ENCODE peak calls at places on chromosomes 4 and X, in eight cellular contexts. H is body of pancreas, E is ovary, V is A549, L is bronchial epithelial cell, M is tibial nerve, J is prostate gland, U is lower lobe of right lung. D is an unnamed sample.

GRCh38 chr4:25110653-25111329 is 49.5 kb downstream of the SEPSECS start:
- DNase-seq in H (no peak), E (no peak), V (no peak), L (no peak), M (no peak), J (no peak), U (no peak), D (no peak)

GRCh38 chr4:104693601-104694201 is 199.0 kb upstream of the CXXC4 start:
- DNase-seq in H (no peak), E (no peak), V (no peak), L (peak), M (no peak), J (no peak), U (no peak), D (no peak)

GRCh38 chrX:65196758-65197371 is 220.6 kb upstream of the ZC4H2 start:
- DNase-seq in H (peak), E (no peak), V (peak), L (no peak), M (no peak), J (peak), U (peak), D (no peak)

GRCh38 chr4:129821073-129821472 is 725.1 kb downstream of the C4orf33 start:
- DNase-seq in H (no peak), E (no peak), V (no peak), L (no peak), M (no peak), J (no peak), U (no peak), D (no peak)

GRCh38 chr4:122845760-122846159 is 19.1 kb downstream of the FGF2 start:
- DNase-seq in H (no peak), E (no peak), V (no peak), L (no peak), M (no peak), J (no peak), U (no peak), D (no peak)

GRCh38 chrX:45598841-45599240 is 398.2 kb upstream of the DIPK2B start:
- DNase-seq in H (no peak), E (no peak), V (no peak), L (no peak), M (no peak), J (no peak), U (no peak), D (no peak)

GRCh38 chr4:89737888-89738287 is 99.1 kb downstream of the SNCA start:
- DNase-seq in H (no peak), E (no peak), V (no peak), L (peak), M (no peak), J (no peak), U (no peak), D (no peak)

GRCh38 chrX:116272328-116272727 is 101.8 kb downstream of the AGTR2 start:
- DNase-seq in H (no peak), E (no peak), V (peak), L (peak), M (no peak), J (no peak), U (no peak), D (no peak)

GRCh38 chr4:41509411-41510008 is 28.4 kb upstream of the LIMCH1 start:
- DNase-seq in H (peak), E (no peak), V (no peak), L (no peak), M (no peak), J (no peak), U (no peak), D (no peak)

GRCh38 chrX:139091878-139092277 is 380.4 kb upstream of the FGF13 start:
- DNase-seq in H (no peak), E (no peak), V (no peak), L (peak), M (no peak), J (no peak), U (no peak), D (no peak)

GRCh38 chr4:38730493-38730829 is 52.3 kb downstream of the TLR10 start:
- DNase-seq in H (no peak), E (no peak), V (no peak), L (no peak), M (no peak), J (no peak), U (no peak), D (no peak)

GRCh38 chr4:31104596-31104995 is 384.4 kb downstream of the PCDH7 start:
- DNase-seq in H (no peak), E (no peak), V (no peak), L (no peak), M (no peak), J (no peak), U (no peak), D (no peak)

GRCh38 chr4:17081157-17081556 is 182.7 kb upstream of the LDB2 start:
- DNase-seq in H (no peak), E (no peak), V (no peak), L (no peak), M (no peak), J (no peak), U (no peak), D (no peak)

GRCh38 chr4:24980064-24980690 is 50.6 kb downstream of the LGI2 start:
- DNase-seq in H (peak), E (peak), V (peak), L (peak), M (peak), J (peak), U (no peak), D (no peak)

GRCh38 chrX:12971282-12972003 is 3.5 kb upstream of the TMSB4X start:
- DNase-seq in H (peak), E (peak), V (no peak), L (no peak), M (no peak), J (no peak), U (peak), D (no peak)

GRCh38 chrX:1077140-1077539 is 135.3 kb downstream of the CRLF2 start:
- DNase-seq in H (no peak), E (no peak), V (no peak), L (no peak), M (no peak), J (no peak), U (no peak), D (no peak)

GRCh38 chr4:25310066-25310824 is 2.3 kb upstream of the ZCCHC4 start:
- DNase-seq in H (no peak), E (no peak), V (no peak), L (no peak), M (no peak), J (no peak), U (no peak), D (no peak)

GRCh38 chr4:8893624-8894423 is 22.2 kb upstream of the HMX1 start:
- DNase-seq in H (no peak), E (no peak), V (no peak), L (no peak), M (no peak), J (no peak), U (no peak), D (no peak)

GRCh38 chr4:184807797-184808718 is 17.7 kb downstream of the ACSL1 start:
- DNase-seq in H (no peak), E (no peak), V (no peak), L (peak), M (no peak), J (no peak), U (no peak), D (peak)

GRCh38 chrX:40877869-40878268 is 142.5 kb upstream of the MED14 start:
- DNase-seq in H (no peak), E (no peak), V (no peak), L (peak), M (peak), J (no peak), U (no peak), D (no peak)

GRCh38 chr4:140448830-140449229 is 21.4 kb upstream of the CLGN start:
- DNase-seq in H (no peak), E (no peak), V (no peak), L (peak), M (no peak), J (no peak), U (no peak), D (no peak)

GRCh38 chr4:125315571-125316390 is 1.0 kb downstream of the FAT4 start:
- DNase-seq in H (peak), E (peak), V (peak), L (peak), M (peak), J (peak), U (peak), D (no peak)

GRCh38 chr4:2045518-2045951 is 13.6 kb upstream of the NAT8L start:
- DNase-seq in H (no peak), E (no peak), V (no peak), L (no peak), M (no peak), J (no peak), U (no peak), D (peak)

GRCh38 chr4:8267077-8267476 is 2.5 kb upstream of the HTRA3 start:
- DNase-seq in H (peak), E (peak), V (peak), L (peak), M (peak), J (peak), U (peak), D (no peak)

GRCh38 chr4:186158021-186158859 is 33.1 kb upstream of the CYP4V2 start:
- DNase-seq in H (no peak), E (no peak), V (no peak), L (no peak), M (no peak), J (no peak), U (no peak), D (no peak)

GRCh38 chr4:40193018-40193571 is 3.7 kb upstream of the RHOH start:
- DNase-seq in H (no peak), E (no peak), V (no peak), L (no peak), M (no peak), J (no peak), U (no peak), D (no peak)

GRCh38 chr4:16706251-16706650 is 192.2 kb downstream of the LDB2 start:
- DNase-seq in H (no peak), E (no peak), V (no peak), L (no peak), M (no peak), J (no peak), U (no peak), D (no peak)

GRCh38 chr4:105399535-105400161 is 74.2 kb downstream of the PPA2 start:
- DNase-seq in H (no peak), E (no peak), V (no peak), L (peak), M (no peak), J (no peak), U (no peak), D (no peak)

GRCh38 chrX:24298191-24298590 is 15.7 kb downstream of the SUPT20HL2 start:
- DNase-seq in H (no peak), E (no peak), V (no peak), L (no peak), M (no peak), J (no peak), U (no peak), D (no peak)

GRCh38 chr4:23888421-23889319 is 1.2 kb downstream of the PPARGC1A start:
- DNase-seq in H (no peak), E (no peak), V (no peak), L (peak), M (peak), J (no peak), U (no peak), D (no peak)

DNA sequence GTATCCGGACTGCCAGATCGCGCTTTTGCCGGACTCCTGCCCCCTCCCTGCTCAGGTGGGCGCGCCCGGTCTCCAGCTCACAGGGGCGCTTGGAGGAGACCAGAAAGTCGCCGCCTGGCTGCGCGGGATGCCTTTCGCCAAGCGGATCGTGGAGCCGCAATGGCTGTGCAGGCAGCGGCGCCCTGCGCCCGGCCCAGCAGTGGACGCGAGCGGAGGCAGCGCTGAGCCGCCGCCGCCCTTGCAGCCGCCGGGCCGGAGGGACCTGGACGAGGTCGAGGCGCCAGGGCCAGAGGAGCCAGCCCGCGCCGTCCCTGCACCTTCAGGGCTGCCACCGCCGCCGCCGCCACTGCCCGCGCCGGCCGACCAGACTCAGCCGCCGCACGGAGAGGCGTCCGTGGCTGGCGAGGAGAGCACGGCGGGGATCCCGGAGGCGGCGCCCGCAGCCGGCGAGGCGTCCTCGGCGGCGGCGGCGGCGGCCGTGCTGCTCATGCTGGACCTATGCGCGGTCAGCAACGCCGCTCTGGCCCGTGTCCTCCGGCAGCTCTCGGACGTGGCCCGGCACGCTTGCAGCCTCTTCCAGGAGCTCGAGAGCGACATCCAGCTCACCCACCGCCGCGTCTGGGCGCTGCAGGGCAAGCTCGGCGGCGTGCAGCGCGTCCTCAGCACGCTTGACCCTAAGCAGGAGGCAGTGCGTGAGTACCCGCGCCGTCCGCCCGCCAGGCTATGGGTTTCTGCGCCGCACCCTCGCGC is 806 bp downstream of the NHS start:
- DNase-seq in H (peak), E (peak), V (peak), L (no peak), M (no peak), J (no peak), U (no peak), D (no peak)
- H3K4me3 ChIP-seq in H (no peak), E (peak), V (peak), L (peak), M (peak), J (peak), U (peak), D (peak)

GRCh38 chrX:153766871-153767673 is 3.0 kb downstream of the PLXNB3 start:
- DNase-seq in H (no peak), E (peak), V (no peak), L (no peak), M (no peak), J (no peak), U (peak), D (no peak)

GRCh38 chrX:153769158-153769864 is 5.3 kb downstream of the PLXNB3 start:
- DNase-seq in H (no peak), E (peak), V (no peak), L (no peak), M (no peak), J (no peak), U (no peak), D (no peak)

GRCh38 chrX:153767674-153768055 is 3.6 kb downstream of the PLXNB3 start:
- DNase-seq in H (no peak), E (no peak), V (no peak), L (no peak), M (no peak), J (no peak), U (no peak), D (no peak)

GRCh38 chrX:153769865-153770605 is 6.0 kb downstream of the PLXNB3 start:
- DNase-seq in H (no peak), E (peak), V (no peak), L (no peak), M (no peak), J (no peak), U (no peak), D (no peak)

DNA sequence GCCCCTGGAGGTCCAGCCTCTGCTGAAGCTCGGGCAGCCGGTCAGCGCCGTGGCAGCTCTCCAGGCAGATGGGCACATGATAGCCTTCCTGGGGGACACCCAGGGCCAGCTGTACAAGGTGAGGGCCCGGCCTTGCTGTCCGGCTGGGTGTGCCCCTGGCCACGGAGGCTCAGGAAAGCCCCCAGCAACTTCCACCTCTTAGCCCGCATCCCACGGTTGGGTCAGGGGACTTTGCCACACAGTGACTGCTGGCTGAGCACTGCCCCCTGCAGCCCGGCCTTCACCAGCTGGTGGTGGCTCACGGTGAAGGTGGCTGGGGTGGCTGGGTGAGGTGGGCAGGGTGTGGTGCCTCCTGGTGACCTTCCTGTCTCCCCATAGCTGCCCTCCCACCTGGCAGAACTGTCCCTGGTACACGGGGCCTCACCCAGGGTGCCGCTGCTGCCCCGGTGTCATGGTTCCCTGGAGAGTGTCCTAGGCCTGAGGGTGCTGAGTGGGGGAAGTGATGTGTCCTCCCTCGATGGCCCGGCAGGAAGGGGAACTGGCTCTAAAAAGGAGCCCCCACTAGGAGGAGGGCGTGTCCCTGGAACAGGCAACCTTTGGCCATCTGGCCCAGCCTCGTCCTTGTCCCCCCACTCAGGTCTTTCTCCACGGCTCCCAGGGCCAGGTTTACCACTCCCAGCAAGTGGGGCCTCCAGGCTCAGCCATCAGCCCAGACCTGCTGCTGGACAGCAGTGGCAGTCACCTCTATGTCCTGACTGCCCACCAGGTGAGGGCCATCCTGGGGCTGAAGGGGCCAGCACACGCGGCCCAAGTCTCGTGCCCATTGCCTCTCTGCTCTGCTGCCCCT is 4.5 kb downstream of the PLXNB3 start:
- DNase-seq in H (no peak), E (peak), V (no peak), L (no peak), M (no peak), J (no peak), U (peak), D (no peak)
- H3K4me3 ChIP-seq in H (no peak), E (no peak), V (no peak), L (no peak), M (no peak), J (no peak), U (no peak), D (no peak)

GRCh38 chr4:55864577-55865223 is 11.3 kb downstream of the EXOC1 start:
- DNase-seq in H (no peak), E (no peak), V (no peak), L (no peak), M (no peak), J (no peak), U (no peak), D (no peak)

GRCh38 chr4:55866290-55866907 is 13.0 kb downstream of the EXOC1 start:
- DNase-seq in H (no peak), E (no peak), V (no peak), L (peak), M (no peak), J (no peak), U (no peak), D (no peak)

GRCh38 chr4:55866973-55867574 is 13.6 kb downstream of the EXOC1 start:
- DNase-seq in H (no peak), E (no peak), V (peak), L (peak), M (no peak), J (no peak), U (no peak), D (no peak)

GRCh38 chr4:55868691-55869090 is 15.2 kb downstream of the EXOC1 start:
- DNase-seq in H (no peak), E (no peak), V (no peak), L (no peak), M (no peak), J (no peak), U (no peak), D (no peak)

DNA sequence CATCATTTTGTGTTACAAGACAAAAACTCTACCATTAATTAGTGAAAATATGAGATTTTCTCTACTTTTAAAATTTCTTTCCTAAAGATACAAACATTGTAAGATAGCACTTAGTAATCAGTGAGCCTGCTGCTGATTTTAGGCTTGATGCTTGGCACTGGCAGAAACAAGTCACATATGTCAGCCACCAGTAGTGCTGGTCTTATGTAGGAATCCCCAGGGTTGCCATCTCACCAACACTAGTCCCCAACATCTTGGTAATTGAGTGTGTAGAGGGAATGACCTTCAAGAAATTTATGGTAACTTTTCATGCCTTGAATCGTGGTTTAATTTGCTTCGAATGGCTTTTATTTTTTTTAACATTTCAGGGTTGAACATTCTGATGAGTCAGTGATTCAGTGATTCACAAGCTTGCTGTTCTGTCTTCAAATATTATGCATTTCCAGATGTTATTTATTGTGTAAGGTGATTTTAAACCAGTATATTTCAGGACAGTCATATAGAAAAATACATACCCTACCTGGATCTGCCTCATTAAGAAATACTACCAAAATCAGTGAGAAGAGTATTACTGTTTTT is 11.9 kb downstream of the EXOC1 start:
- DNase-seq in H (no peak), E (no peak), V (no peak), L (peak), M (no peak), J (no peak), U (no peak), D (no peak)
- H3K4me3 ChIP-seq in H (no peak), E (no peak), V (no peak), L (no peak), M (no peak), J (no peak), U (no peak), D (no peak)

GRCh38 chr4:108359936-108360681 is 191.4 kb upstream of the LEF1 start:
- DNase-seq in H (no peak), E (no peak), V (no peak), L (no peak), M (no peak), J (no peak), U (no peak), D (no peak)

GRCh38 chr4:108352664-108353308 is 184.1 kb upstream of the LEF1 start:
- DNase-seq in H (no peak), E (no peak), V (no peak), L (no peak), M (no peak), J (no peak), U (no peak), D (no peak)

GRCh38 chr4:108355523-108356208 is 186.9 kb upstream of the LEF1 start:
- DNase-seq in H (no peak), E (no peak), V (no peak), L (no peak), M (no peak), J (no peak), U (no peak), D (no peak)

GRCh38 chr4:108359130-108359709 is 190.5 kb upstream of the LEF1 start:
- DNase-seq in H (no peak), E (no peak), V (no peak), L (no peak), M (no peak), J (no peak), U (no peak), D (no peak)

DNA sequence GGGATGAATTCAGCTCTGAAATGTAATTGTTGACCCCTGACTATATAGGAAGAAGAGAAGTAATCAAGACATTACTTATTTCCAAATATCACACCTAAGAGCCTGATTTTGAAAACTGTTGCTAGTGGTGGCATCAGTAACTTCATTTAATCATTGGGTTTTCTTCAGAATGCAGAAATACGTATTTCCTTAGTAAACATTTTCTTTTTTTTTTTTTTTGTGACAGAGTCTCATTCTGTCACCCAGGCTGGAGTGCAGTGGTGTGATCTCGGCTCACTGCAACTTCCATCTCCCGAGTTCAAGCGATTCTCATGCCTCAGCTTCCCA is 187.4 kb upstream of the LEF1 start:
- DNase-seq in H (no peak), E (no peak), V (no peak), L (no peak), M (no peak), J (no peak), U (no peak), D (no peak)
- H3K4me3 ChIP-seq in H (no peak), E (no peak), V (no peak), L (no peak), M (no peak), J (no peak), U (no peak), D (no peak)

D was measured in breast epithelium.